ENCODE peak calls at places on chromosome 9, in six cellular contexts. M, Y, K, Q, T and W are unnamed samples.

GRCh38 chr9:3906437-3907213 is 380.8 kb upstream of the RFX3 start:
- DNase-seq in M (no peak), Y (peak; percentile 43), K (peak; percentile 50), Q (no peak), T (no peak), W (peak; percentile 62)

GRCh38 chr9:68741751-68742730 is 37.0 kb downstream of the PIP5K1B start:
- DNase-seq in M (no peak), Y (no peak), K (no peak), Q (no peak), T (no peak), W (no peak)

GRCh38 chr9:69542942-69543704 is 129.0 kb downstream of the APBA1 start:
- DNase-seq in M (no peak), Y (no peak), K (no peak), Q (no peak), T (peak; percentile 83), W (no peak)

GRCh38 chr9:137720571-137721110 is 101.8 kb downstream of the EHMT1 start:
- DNase-seq in M (no peak), Y (no peak), K (no peak), Q (no peak), T (no peak), W (no peak)

GRCh38 chr9:15513335-15513734 is 2.6 kb upstream of the PSIP1 start:
- DNase-seq in M (no peak), Y (peak; percentile 41), K (no peak), Q (no peak), T (no peak), W (no peak)

GRCh38 chr9:92726971-92727715 is 37.5 kb downstream of the BICD2 start:
- DNase-seq in M (no peak), Y (no peak), K (no peak), Q (no peak), T (no peak), W (peak; percentile 26)

GRCh38 chr9:19404278-19405075 is 4.3 kb upstream of the ACER2 start:
- DNase-seq in M (no peak), Y (no peak), K (no peak), Q (no peak), T (no peak), W (peak; percentile 42)

GRCh38 chr9:8958358-8958757 is 1158.8 kb upstream of the DMAC1 start:
- DNase-seq in M (no peak), Y (no peak), K (no peak), Q (no peak), T (no peak), W (no peak)

GRCh38 chr9:93592389-93593021 is 16.1 kb downstream of the PHF2 start:
- DNase-seq in M (no peak), Y (peak; percentile 22), K (peak; percentile 34), Q (no peak), T (no peak), W (peak; percentile 20)

DNA sequence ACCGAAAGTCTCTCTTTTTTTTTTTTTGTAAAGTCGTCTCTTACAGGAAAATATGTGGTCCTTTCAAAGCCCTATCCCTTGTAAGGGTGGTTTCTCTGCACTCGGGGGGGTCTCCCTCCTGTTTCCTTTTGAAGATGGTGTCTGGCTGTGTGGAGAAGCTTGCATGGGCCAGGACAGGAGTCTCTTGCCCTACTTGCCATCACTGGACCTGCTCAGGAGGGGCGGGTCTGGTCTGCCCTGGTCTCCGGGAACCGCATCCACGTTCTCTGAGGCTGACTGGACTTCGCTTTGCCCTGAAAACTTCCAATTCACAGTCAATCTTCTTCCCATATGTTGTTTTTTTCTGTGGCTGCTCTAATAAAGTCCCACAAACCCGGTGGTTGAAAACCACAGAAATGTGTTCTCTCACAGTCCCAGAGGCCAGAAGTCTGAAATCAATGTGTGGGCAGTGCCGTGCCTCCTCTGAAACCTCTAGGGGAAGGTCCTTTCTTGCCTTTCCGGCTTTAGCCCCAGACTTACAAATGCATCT is 92.9 kb upstream of the IER5L start:
- DNase-seq in M (peak; percentile 76), Y (no peak), K (peak; percentile 36), Q (peak; percentile 31), T (no peak), W (no peak)
- H3K9me3 ChIP-seq in M (no peaks in the 10 kb centered on the region), Y (no peaks in the 10 kb centered on the region), K (no peaks in the 10 kb centered on the region), Q (no peaks in the 10 kb centered on the region), T (peaks cover 6% of the 10 kb centered on the region), W (no peaks in the 10 kb centered on the region)

GRCh38 chr9:78026947-78027346 is 4.7 kb downstream of the GNAQ start:
- DNase-seq in M (no peak), Y (no peak), K (no peak), Q (no peak), T (no peak), W (no peak)

GRCh38 chr9:78025186-78025585 is 6.4 kb downstream of the GNAQ start:
- DNase-seq in M (no peak), Y (no peak), K (no peak), Q (no peak), T (no peak), W (no peak)

GRCh38 chr9:78023003-78023741 is 8.4 kb downstream of the GNAQ start:
- DNase-seq in M (no peak), Y (no peak), K (peak; percentile 56), Q (no peak), T (no peak), W (no peak)

GRCh38 chr9:78028926-78029325 is 2.7 kb downstream of the GNAQ start:
- DNase-seq in M (no peak), Y (no peak), K (no peak), Q (no peak), T (no peak), W (no peak)

DNA sequence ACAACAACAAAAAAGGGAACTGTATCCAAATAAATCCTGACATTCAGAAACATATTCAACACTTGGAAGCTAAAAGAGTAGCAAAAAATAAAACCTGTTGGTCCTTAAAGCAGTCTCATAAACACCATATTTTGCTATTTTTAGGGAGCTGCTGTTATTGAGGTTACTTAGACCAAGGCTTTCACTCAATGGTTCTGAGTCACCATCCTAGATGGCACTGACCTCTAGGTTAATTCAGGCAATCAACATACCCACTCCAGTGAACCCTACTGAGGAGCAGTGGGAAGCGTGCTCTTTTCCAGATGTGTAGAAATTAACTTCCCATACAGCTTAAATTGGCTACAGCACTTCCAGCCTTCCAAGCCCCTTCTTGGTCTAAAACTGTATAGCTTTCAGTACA is 5.2 kb downstream of the GNAQ start:
- DNase-seq in M (no peak), Y (no peak), K (no peak), Q (no peak), T (no peak), W (no peak)
- H3K4me3 ChIP-seq in M (no peak overlapping the region), Y (no peak overlapping the region), K (no peak overlapping the region), Q (peak overlapping the region; percentile 2), T (no peak overlapping the region), W (no peak overlapping the region)

DNA sequence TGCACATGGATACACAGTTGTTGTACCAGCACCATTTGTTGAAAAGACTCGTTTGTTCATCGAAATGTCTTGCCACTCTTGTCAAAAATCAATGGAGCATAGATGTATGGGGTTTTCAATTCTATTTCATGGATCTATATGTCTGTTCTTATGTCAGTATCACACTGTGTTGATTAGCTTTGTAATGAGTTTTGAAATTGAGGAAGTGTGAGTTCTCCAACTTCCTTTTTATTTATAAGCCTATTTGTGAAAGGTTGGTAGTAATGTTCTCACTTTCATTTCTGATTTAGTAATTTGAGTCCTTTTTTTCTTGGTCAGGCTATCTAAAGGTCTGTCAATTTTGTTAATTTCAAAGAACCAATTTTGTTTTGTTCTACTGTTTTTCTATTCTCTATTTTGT is 26.1 kb downstream of the ZNF510 start:
- DNase-seq in M (no peak), Y (no peak), K (no peak), Q (no peak), T (no peak), W (no peak)
- H3K9me3 ChIP-seq in M (peaks cover 21% of the 10 kb centered on the region), Y (peaks cover 6% of the 10 kb centered on the region), K (peaks cover 25% of the 10 kb centered on the region), Q (peaks cover 81% of the 10 kb centered on the region), T (peaks cover 41% of the 10 kb centered on the region), W (peaks cover 22% of the 10 kb centered on the region)

DNA sequence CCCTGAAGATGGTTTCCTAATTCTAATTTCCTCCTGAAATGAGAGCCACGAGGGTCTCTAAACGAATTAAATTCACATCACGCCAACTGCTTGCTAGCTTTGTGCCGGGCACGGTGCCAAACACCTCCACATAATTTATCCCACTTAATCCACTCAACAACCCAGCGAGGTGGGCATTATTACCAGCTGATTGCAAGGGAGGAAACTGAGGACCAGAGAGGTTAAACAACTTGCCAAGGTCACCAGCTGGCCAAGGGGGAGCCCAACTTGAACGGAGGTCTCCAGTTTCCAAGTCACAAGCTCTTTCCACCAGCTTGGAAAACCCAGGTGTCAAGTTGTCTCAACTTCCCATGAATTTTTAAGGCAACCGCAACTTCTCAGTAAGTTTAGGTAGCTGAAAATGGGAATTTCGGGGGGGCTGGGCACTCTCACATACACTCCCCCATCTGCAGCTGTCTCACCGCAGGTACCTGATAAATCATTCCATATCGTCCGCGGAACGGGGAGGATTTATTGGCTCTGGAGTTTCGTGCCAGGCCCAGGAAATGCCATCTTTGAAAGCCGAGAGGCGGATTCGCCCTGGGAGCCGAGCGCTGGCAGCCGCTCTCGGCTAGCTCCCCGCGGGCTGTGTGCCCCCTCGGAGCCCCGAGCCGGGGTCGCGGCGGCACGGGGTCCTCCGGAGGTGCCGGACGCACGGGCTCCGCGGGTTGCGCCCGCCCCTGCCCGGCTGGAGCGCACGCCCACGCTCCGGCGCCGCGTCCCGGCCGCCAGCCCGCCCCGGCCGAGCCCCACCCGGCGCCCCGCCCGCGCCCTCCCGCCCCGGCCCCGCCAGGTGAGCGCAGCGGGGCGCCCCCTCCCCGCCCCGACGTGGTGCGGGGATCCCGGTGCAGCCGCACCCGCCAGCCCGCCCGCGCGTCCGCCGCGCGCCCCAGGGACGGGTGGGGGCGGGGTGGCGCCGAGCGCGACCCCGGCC is 628 bp downstream of the PTPN3 start:
- DNase-seq in M (no peak), Y (no peak), K (no peak), Q (no peak), T (no peak), W (no peak)
- H3K4me3 ChIP-seq in M (no peak overlapping the region), Y (peak overlapping the region; percentile 61), K (peak overlapping the region; percentile 88), Q (peak overlapping the region; percentile 46), T (peak overlapping the region; percentile 78), W (peak overlapping the region; percentile 73)

DNA sequence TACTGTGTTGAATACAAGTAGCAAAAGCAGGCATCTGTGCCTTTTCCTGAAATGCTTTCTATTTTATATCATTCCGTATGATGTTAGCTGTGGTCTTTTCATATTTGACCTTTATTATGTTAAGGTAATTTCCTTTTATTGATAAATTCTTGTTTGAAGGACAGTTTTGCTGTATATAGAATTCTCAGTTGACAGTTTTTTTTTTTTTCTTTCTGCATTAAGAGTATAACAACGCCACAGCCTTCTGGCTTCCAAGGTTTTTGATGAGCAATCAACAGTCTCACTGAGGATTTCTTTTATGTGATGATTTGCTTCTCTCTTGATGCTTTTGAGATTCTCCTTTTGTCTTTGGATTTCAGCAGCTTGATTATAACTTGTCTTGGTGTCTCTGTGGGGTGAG is 23.6 kb downstream of the ZNF483 start:
- DNase-seq in M (no peak), Y (no peak), K (no peak), Q (no peak), T (no peak), W (no peak)
- H3K9me3 ChIP-seq in M (peaks cover 3% of the 10 kb centered on the region), Y (peaks cover 25% of the 10 kb centered on the region), K (peaks cover 12% of the 10 kb centered on the region), Q (peaks cover 93% of the 10 kb centered on the region), T (peaks cover 91% of the 10 kb centered on the region), W (peaks cover 38% of the 10 kb centered on the region)

GRCh38 chr9:692636-693459 is 148.6 kb upstream of the DMRT1 start:
- DNase-seq in M (no peak), Y (no peak), K (no peak), Q (no peak), T (no peak), W (no peak)

GRCh38 chr9:691825-692363 is 149.6 kb upstream of the DMRT1 start:
- DNase-seq in M (no peak), Y (no peak), K (no peak), Q (no peak), T (no peak), W (no peak)

GRCh38 chr9:694499-695154 is 146.9 kb upstream of the DMRT1 start:
- DNase-seq in M (no peak), Y (no peak), K (peak; percentile 58), Q (no peak), T (no peak), W (no peak)

GRCh38 chr9:695252-695651 is 146.2 kb upstream of the DMRT1 start:
- DNase-seq in M (no peak), Y (no peak), K (no peak), Q (no peak), T (no peak), W (no peak)

GRCh38 chr9:693460-694390 is 147.8 kb upstream of the DMRT1 start:
- DNase-seq in M (no peak), Y (no peak), K (peak; percentile 74), Q (no peak), T (no peak), W (no peak)
- H3K4me3 ChIP-seq in M (no peak overlapping the region), Y (no peak overlapping the region), K (peak overlapping the region; percentile 41), Q (peak overlapping the region; percentile 9), T (no peak overlapping the region), W (no peak overlapping the region)